ENCODE peak calls at places on chromosomes 13 and 19, in five cellular contexts. One of them, this sample, is unnamed.

GRCh38 chr19:39765091-39766076 is 13.3 kb upstream of the LEUTX start:
- DNase-seq in A673: peak
- DNase-seq in DND-41: peak
- DNase-seq in cardiac muscle cell: peak
- DNase-seq in left ventricle myocardium inferior: no peak
- DNase-seq in this sample: no peak

GRCh38 chr13:60165391-60166099 is 1.8 kb upstream of the DIAPH3 start:
- DNase-seq in DND-41: no peak
- DNase-seq in cardiac muscle cell: peak
- DNase-seq in left ventricle myocardium inferior: no peak
- DNase-seq in A673: no peak
- DNase-seq in this sample: no peak

GRCh38 chr13:97798171-97798821 is 155.2 kb upstream of the IPO5 start:
- DNase-seq in cardiac muscle cell: peak
- DNase-seq in A673: no peak
- DNase-seq in DND-41: no peak
- DNase-seq in left ventricle myocardium inferior: no peak
- DNase-seq in this sample: no peak

GRCh38 chr13:78309497-78310180 is 293.7 kb downstream of the POU4F1 start:
- DNase-seq in cardiac muscle cell: no peak
- DNase-seq in DND-41: no peak
- DNase-seq in A673: no peak
- DNase-seq in left ventricle myocardium inferior: no peak
- DNase-seq in this sample: no peak

GRCh38 chr13:59447846-59448620 is 715.7 kb downstream of the DIAPH3 start:
- DNase-seq in DND-41: no peak
- DNase-seq in cardiac muscle cell: peak
- DNase-seq in A673: no peak
- DNase-seq in left ventricle myocardium inferior: no peak
- DNase-seq in this sample: no peak

GRCh38 chr13:91119643-91120042 is 227.8 kb upstream of the MIR17HG start:
- DNase-seq in A673: no peak
- DNase-seq in cardiac muscle cell: no peak
- DNase-seq in DND-41: no peak
- DNase-seq in left ventricle myocardium inferior: no peak
- DNase-seq in this sample: no peak

GRCh38 chr19:3243851-3244700 is 19.6 kb downstream of the CELF5 start:
- DNase-seq in DND-41: peak
- DNase-seq in A673: peak
- DNase-seq in left ventricle myocardium inferior: no peak
- DNase-seq in cardiac muscle cell: peak
- DNase-seq in this sample: no peak

GRCh38 chr13:29227560-29227959 is 367.9 kb downstream of the SLC7A1 start:
- DNase-seq in cardiac muscle cell: no peak
- DNase-seq in DND-41: no peak
- DNase-seq in left ventricle myocardium inferior: no peak
- DNase-seq in A673: no peak
- DNase-seq in this sample: no peak

GRCh38 chr13:67223742-67224141 is 6.4 kb downstream of the PCDH9 start:
- DNase-seq in DND-41: no peak
- DNase-seq in cardiac muscle cell: no peak
- DNase-seq in A673: no peak
- DNase-seq in left ventricle myocardium inferior: no peak
- DNase-seq in this sample: no peak
- H3K4me3 ChIP-seq in DND-41: peak
- H3K4me3 ChIP-seq in cardiac muscle cell: no peak
- H3K4me3 ChIP-seq in A673: peak
- H3K4me3 ChIP-seq in left ventricle myocardium inferior: peak
- H3K4me3 ChIP-seq in this sample: no peak

GRCh38 chr13:37640499-37640898 is 41.9 kb upstream of the POSTN start:
- DNase-seq in cardiac muscle cell: peak
- DNase-seq in A673: peak
- DNase-seq in left ventricle myocardium inferior: no peak
- DNase-seq in DND-41: no peak
- DNase-seq in this sample: no peak
- TF ChIP-seq CTCF in cardiac muscle cell: peak
- TF ChIP-seq CTCF in A673: peak
- TF ChIP-seq CTCF in left ventricle myocardium inferior: peak
- TF ChIP-seq CTCF in DND-41: no peak
- TF ChIP-seq CTCF in this sample: peak

GRCh38 chr19:35720163-35720524 is 2.3 kb downstream of the KMT2B start:
- DNase-seq in left ventricle myocardium inferior: no peak
- DNase-seq in cardiac muscle cell: no peak
- DNase-seq in A673: no peak
- DNase-seq in DND-41: no peak
- DNase-seq in this sample: no peak

GRCh38 chr19:35717665-35718344 is at the start of gene KMT2B:
- DNase-seq in DND-41: no peak
- DNase-seq in cardiac muscle cell: peak
- DNase-seq in left ventricle myocardium inferior: no peak
- DNase-seq in A673: no peak
- DNase-seq in this sample: peak

GRCh38 chr19:35720648-35721047 is 2.8 kb downstream of the KMT2B start:
- DNase-seq in A673: no peak
- DNase-seq in DND-41: no peak
- DNase-seq in cardiac muscle cell: no peak
- DNase-seq in left ventricle myocardium inferior: no peak
- DNase-seq in this sample: peak

GRCh38 chr19:35718345-35719041 is 690 bp downstream of the KMT2B start:
- DNase-seq in A673: peak
- DNase-seq in cardiac muscle cell: peak
- DNase-seq in DND-41: peak
- DNase-seq in left ventricle myocardium inferior: peak
- DNase-seq in this sample: peak

DNA sequence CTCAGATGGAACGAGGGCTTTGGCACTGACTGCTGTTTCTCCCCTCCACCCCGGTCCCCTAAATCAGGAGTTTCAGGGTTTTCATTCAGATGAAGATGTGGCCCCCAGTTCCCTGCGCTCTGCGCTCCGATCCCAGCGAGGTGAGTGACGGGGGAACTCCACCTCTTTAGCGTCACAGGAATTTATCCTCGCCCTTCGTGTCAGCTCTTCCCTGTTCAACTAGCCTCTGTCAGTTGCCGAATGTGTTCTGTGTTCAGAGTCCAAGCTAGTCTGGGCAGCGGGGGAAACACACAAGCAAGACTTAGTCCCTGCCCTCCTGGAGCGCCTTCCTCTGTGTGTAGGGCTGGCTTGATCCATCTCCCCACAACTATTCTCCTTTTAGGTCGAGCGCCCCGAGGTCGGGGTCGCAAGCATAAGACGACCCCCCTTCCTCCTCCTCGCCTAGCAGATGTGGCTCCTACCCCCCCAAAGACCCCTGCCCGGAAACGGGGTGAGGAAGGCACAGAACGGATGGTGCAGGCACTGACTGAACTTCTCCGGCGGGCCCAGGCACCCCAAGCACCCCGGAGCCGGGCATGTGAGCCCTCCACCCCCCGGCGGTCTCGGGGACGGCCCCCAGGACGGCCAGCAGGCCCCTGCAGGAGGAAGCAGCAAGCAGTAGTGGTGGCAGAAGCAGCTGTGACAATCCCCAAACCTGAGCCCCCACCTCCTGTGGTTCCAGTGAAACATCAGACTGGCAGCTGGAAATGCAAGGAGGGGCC is 1.8 kb downstream of the KMT2B start:
- DNase-seq in DND-41: no peak
- DNase-seq in A673: no peak
- DNase-seq in left ventricle myocardium inferior: no peak
- DNase-seq in cardiac muscle cell: no peak
- DNase-seq in this sample: peak
- H3K4me3 ChIP-seq in DND-41: peak
- H3K4me3 ChIP-seq in A673: peak
- H3K4me3 ChIP-seq in left ventricle myocardium inferior: peak
- H3K4me3 ChIP-seq in cardiac muscle cell: peak
- H3K4me3 ChIP-seq in this sample: peak

GRCh38 chr19:14577264-14577663 is 5.4 kb upstream of the NDUFB7 start:
- DNase-seq in left ventricle myocardium inferior: no peak
- DNase-seq in DND-41: no peak
- DNase-seq in A673: no peak
- DNase-seq in cardiac muscle cell: no peak
- DNase-seq in this sample: no peak

GRCh38 chr19:14576363-14576762 is 4.5 kb upstream of the NDUFB7 start:
- DNase-seq in DND-41: no peak
- DNase-seq in A673: no peak
- DNase-seq in cardiac muscle cell: no peak
- DNase-seq in left ventricle myocardium inferior: no peak
- DNase-seq in this sample: no peak

GRCh38 chr19:14582894-14583340 is at the start of gene CLEC17A:
- DNase-seq in DND-41: no peak
- DNase-seq in cardiac muscle cell: no peak
- DNase-seq in A673: no peak
- DNase-seq in left ventricle myocardium inferior: no peak
- DNase-seq in this sample: no peak

GRCh38 chr19:14577885-14578427 is 4.9 kb upstream of the CLEC17A start:
- DNase-seq in A673: no peak
- DNase-seq in left ventricle myocardium inferior: no peak
- DNase-seq in DND-41: no peak
- DNase-seq in cardiac muscle cell: no peak
- DNase-seq in this sample: no peak

GRCh38 chr19:14580623-14581237 is 2.2 kb upstream of the CLEC17A start:
- DNase-seq in A673: no peak
- DNase-seq in left ventricle myocardium inferior: no peak
- DNase-seq in DND-41: no peak
- DNase-seq in cardiac muscle cell: no peak
- DNase-seq in this sample: no peak
- TF ChIP-seq CTCF in A673: no peak
- TF ChIP-seq CTCF in left ventricle myocardium inferior: no peak
- TF ChIP-seq CTCF in DND-41: no peak
- TF ChIP-seq CTCF in cardiac muscle cell: no peak
- TF ChIP-seq CTCF in this sample: no peak

GRCh38 chr13:21014666-21015170 is 46.7 kb downstream of the LATS2 start:
- DNase-seq in left ventricle myocardium inferior: peak
- DNase-seq in cardiac muscle cell: peak
- DNase-seq in DND-41: no peak
- DNase-seq in A673: no peak
- DNase-seq in this sample: no peak
- H3K4me3 ChIP-seq in left ventricle myocardium inferior: no peak
- H3K4me3 ChIP-seq in cardiac muscle cell: no peak
- H3K4me3 ChIP-seq in DND-41: no peak
- H3K4me3 ChIP-seq in A673: no peak
- H3K4me3 ChIP-seq in this sample: no peak

This sample was measured in RWPE2.